ENCODE peak calls at places on chromosomes 12 and 14, in eight cellular contexts. One of them, this sample, is unnamed.

GRCh38 chr12:52417742-52418141 is 11.6 kb upstream of the KRT82 start:
- DNase-seq in heart right ventricle: no peak
- DNase-seq in IMR-90: no peak
- DNase-seq in Caco-2: no peak
- DNase-seq in dorsolateral prefrontal cortex: no peak
- DNase-seq in fibroblast of mammary gland: no peak
- DNase-seq in HFF-Myc: no peak
- DNase-seq in right atrium auricular region: no peak
- DNase-seq in this sample: no peak

GRCh38 chr14:85300119-85300518 is 229.8 kb upstream of the FLRT2 start:
- DNase-seq in heart right ventricle: no peak
- DNase-seq in IMR-90: no peak
- DNase-seq in Caco-2: no peak
- DNase-seq in dorsolateral prefrontal cortex: no peak
- DNase-seq in fibroblast of mammary gland: no peak
- DNase-seq in HFF-Myc: no peak
- DNase-seq in right atrium auricular region: no peak
- DNase-seq in this sample: no peak

GRCh38 chr12:11991604-11992003 is 79.1 kb upstream of the BCL2L14 start:
- DNase-seq in heart right ventricle: no peak
- DNase-seq in IMR-90: no peak
- DNase-seq in Caco-2: no peak
- DNase-seq in dorsolateral prefrontal cortex: no peak
- DNase-seq in fibroblast of mammary gland: no peak
- DNase-seq in HFF-Myc: no peak
- DNase-seq in right atrium auricular region: no peak
- DNase-seq in this sample: no peak

GRCh38 chr14:50045039-50045711 is 71.2 kb downstream of the VCPKMT start:
- DNase-seq in heart right ventricle: peak
- DNase-seq in IMR-90: peak
- DNase-seq in Caco-2: peak
- DNase-seq in dorsolateral prefrontal cortex: no peak
- DNase-seq in fibroblast of mammary gland: peak
- DNase-seq in HFF-Myc: peak
- DNase-seq in right atrium auricular region: peak
- DNase-seq in this sample: no peak

GRCh38 chr12:89525002-89525823 is 617 bp upstream of the GALNT4 start:
- DNase-seq in heart right ventricle: peak
- DNase-seq in IMR-90: peak
- DNase-seq in Caco-2: peak
- DNase-seq in dorsolateral prefrontal cortex: peak
- DNase-seq in fibroblast of mammary gland: peak
- DNase-seq in HFF-Myc: no peak
- DNase-seq in right atrium auricular region: no peak
- DNase-seq in this sample: no peak

GRCh38 chr12:11717533-11717961 is 68.1 kb downstream of the ETV6 start:
- DNase-seq in heart right ventricle: no peak
- DNase-seq in IMR-90: peak
- DNase-seq in Caco-2: no peak
- DNase-seq in dorsolateral prefrontal cortex: no peak
- DNase-seq in fibroblast of mammary gland: peak
- DNase-seq in HFF-Myc: no peak
- DNase-seq in right atrium auricular region: no peak
- DNase-seq in this sample: peak

GRCh38 chr12:65524666-65525065 is 246.2 kb downstream of the MSRB3 start:
- DNase-seq in heart right ventricle: no peak
- DNase-seq in IMR-90: peak
- DNase-seq in Caco-2: no peak
- DNase-seq in dorsolateral prefrontal cortex: no peak
- DNase-seq in fibroblast of mammary gland: peak
- DNase-seq in HFF-Myc: peak
- DNase-seq in right atrium auricular region: no peak
- DNase-seq in this sample: no peak

GRCh38 chr14:73462078-73462715 is 3.9 kb upstream of the NUMB start:
- DNase-seq in heart right ventricle: peak
- DNase-seq in IMR-90: peak
- DNase-seq in Caco-2: peak
- DNase-seq in dorsolateral prefrontal cortex: peak
- DNase-seq in fibroblast of mammary gland: peak
- DNase-seq in HFF-Myc: no peak
- DNase-seq in right atrium auricular region: peak
- DNase-seq in this sample: no peak

GRCh38 chr12:3202734-3203446 is 125.7 kb downstream of the TSPAN9 start:
- DNase-seq in heart right ventricle: peak
- DNase-seq in IMR-90: peak
- DNase-seq in Caco-2: peak
- DNase-seq in dorsolateral prefrontal cortex: no peak
- DNase-seq in fibroblast of mammary gland: peak
- DNase-seq in HFF-Myc: no peak
- DNase-seq in right atrium auricular region: peak
- DNase-seq in this sample: no peak

GRCh38 chr14:67133595-67134441 is 55.4 kb upstream of the GARIN2 start:
- DNase-seq in heart right ventricle: no peak
- DNase-seq in IMR-90: peak
- DNase-seq in Caco-2: no peak
- DNase-seq in dorsolateral prefrontal cortex: no peak
- DNase-seq in fibroblast of mammary gland: no peak
- DNase-seq in HFF-Myc: no peak
- DNase-seq in right atrium auricular region: no peak
- DNase-seq in this sample: no peak

GRCh38 chr12:1591029-1591428 is 3.4 kb downstream of the FBXL14 start:
- DNase-seq in heart right ventricle: no peak
- DNase-seq in IMR-90: no peak
- DNase-seq in Caco-2: no peak
- DNase-seq in dorsolateral prefrontal cortex: no peak
- DNase-seq in fibroblast of mammary gland: peak
- DNase-seq in HFF-Myc: no peak
- DNase-seq in right atrium auricular region: no peak
- DNase-seq in this sample: no peak
- H3K4me3 ChIP-seq in heart right ventricle: peak
- H3K4me3 ChIP-seq in IMR-90: peak
- H3K4me3 ChIP-seq in Caco-2: no peak
- H3K4me3 ChIP-seq in dorsolateral prefrontal cortex: peak
- H3K4me3 ChIP-seq in fibroblast of mammary gland: peak
- H3K4me3 ChIP-seq in HFF-Myc: peak
- H3K4me3 ChIP-seq in right atrium auricular region: peak
- H3K4me3 ChIP-seq in this sample: peak

DNA sequence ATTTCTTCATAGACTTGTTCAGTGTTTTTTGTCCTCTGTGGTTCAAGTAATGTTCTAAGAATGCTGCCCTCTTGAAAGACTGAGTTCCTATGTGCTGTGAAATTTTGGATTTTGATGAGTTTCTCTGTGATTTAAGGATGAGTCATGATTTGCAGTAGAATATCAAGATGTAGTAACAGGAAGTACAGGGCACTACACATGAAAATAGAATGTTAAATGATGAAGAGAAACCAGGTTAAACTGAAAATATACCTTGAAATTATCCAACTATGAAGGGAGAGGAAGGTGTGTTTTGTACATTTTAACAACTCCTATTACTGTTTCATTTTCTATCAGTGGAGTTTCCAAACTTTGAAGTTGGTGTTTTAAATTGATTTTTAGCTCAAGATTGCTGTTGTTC is 4.8 kb downstream of the ELK3 start:
- DNase-seq in heart right ventricle: no peak
- DNase-seq in IMR-90: peak
- DNase-seq in Caco-2: no peak
- DNase-seq in dorsolateral prefrontal cortex: no peak
- DNase-seq in fibroblast of mammary gland: peak
- DNase-seq in HFF-Myc: peak
- DNase-seq in right atrium auricular region: no peak
- DNase-seq in this sample: no peak
- H3K4me3 ChIP-seq in heart right ventricle: no peak
- H3K4me3 ChIP-seq in IMR-90: no peak
- H3K4me3 ChIP-seq in Caco-2: no peak
- H3K4me3 ChIP-seq in dorsolateral prefrontal cortex: no peak
- H3K4me3 ChIP-seq in fibroblast of mammary gland: no peak
- H3K4me3 ChIP-seq in HFF-Myc: no peak
- H3K4me3 ChIP-seq in right atrium auricular region: no peak
- H3K4me3 ChIP-seq in this sample: no peak

GRCh38 chr14:104510794-104511611 is 68.6 kb upstream of the C14orf180 start:
- DNase-seq in heart right ventricle: peak
- DNase-seq in IMR-90: no peak
- DNase-seq in Caco-2: no peak
- DNase-seq in dorsolateral prefrontal cortex: peak
- DNase-seq in fibroblast of mammary gland: no peak
- DNase-seq in HFF-Myc: no peak
- DNase-seq in right atrium auricular region: no peak
- DNase-seq in this sample: no peak
- H3K4me3 ChIP-seq in heart right ventricle: no peak
- H3K4me3 ChIP-seq in IMR-90: no peak
- H3K4me3 ChIP-seq in Caco-2: no peak
- H3K4me3 ChIP-seq in dorsolateral prefrontal cortex: no peak
- H3K4me3 ChIP-seq in fibroblast of mammary gland: no peak
- H3K4me3 ChIP-seq in HFF-Myc: no peak
- H3K4me3 ChIP-seq in right atrium auricular region: no peak
- H3K4me3 ChIP-seq in this sample: no peak

DNA sequence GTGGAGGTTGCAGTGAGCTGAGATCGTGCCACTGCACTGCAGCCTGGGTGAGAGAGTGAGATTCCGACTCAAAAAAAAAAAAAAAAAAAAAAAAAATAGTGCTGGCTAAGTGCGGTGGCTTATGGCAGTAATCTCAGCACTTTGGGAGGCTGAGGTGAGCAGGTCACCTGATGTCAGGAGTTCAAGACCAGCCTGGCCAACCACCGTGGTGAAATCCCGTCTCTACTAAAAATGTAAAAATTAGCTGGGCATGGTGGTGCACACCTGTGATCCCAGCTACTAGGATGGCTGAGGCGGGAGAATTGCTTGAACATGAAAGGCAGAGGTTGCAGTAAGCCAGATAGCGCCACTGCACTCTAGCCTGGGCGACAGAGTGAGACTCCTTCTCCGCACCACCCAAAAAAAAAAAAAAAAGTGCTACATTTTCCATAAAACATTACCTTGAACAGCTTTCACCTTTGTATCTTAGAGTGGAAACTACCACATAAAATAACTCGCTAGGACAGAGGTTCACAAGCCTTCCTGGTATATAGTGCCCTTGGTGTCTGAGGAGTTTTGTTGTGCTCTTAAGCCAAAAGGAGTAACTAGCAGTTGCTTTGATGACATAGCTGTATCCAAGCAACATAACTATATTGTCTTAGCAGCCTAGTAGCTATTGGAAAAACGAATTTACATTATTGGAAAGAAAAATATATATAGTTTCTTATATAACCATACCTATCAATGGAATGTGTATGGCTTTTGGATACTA is 11.1 kb downstream of the PTGES3 start:
- DNase-seq in heart right ventricle: no peak
- DNase-seq in IMR-90: no peak
- DNase-seq in Caco-2: no peak
- DNase-seq in dorsolateral prefrontal cortex: no peak
- DNase-seq in fibroblast of mammary gland: no peak
- DNase-seq in HFF-Myc: no peak
- DNase-seq in right atrium auricular region: peak
- DNase-seq in this sample: no peak
- H3K4me3 ChIP-seq in heart right ventricle: no peak
- H3K4me3 ChIP-seq in IMR-90: no peak
- H3K4me3 ChIP-seq in Caco-2: no peak
- H3K4me3 ChIP-seq in dorsolateral prefrontal cortex: no peak
- H3K4me3 ChIP-seq in fibroblast of mammary gland: no peak
- H3K4me3 ChIP-seq in HFF-Myc: no peak
- H3K4me3 ChIP-seq in right atrium auricular region: no peak
- H3K4me3 ChIP-seq in this sample: no peak

DNA sequence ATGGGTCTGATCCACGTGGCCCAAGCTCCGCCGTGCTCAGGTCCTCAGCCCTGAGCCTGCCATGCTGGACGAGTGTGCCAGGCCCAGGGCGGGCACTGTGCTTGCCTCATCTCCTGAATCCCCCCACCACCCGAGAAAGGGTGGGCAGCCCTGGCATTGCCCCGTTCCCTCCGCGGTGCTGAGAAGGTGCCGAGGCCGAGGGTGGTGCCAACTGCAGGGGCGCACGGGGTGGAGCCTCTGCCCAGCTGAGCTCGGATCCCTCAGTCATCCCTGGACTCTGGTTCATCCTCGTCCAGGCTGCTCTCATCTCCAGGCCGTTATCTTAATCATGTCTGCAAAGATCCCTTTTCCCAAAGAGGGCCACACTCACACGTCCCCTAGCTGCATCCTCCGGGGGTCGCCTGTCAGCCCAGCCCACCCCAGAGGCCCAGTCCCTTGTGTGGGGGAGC is 60.6 kb downstream of the NOC4L start:
- DNase-seq in heart right ventricle: no peak
- DNase-seq in IMR-90: no peak
- DNase-seq in Caco-2: no peak
- DNase-seq in dorsolateral prefrontal cortex: no peak
- DNase-seq in fibroblast of mammary gland: no peak
- DNase-seq in HFF-Myc: no peak
- DNase-seq in right atrium auricular region: no peak
- DNase-seq in this sample: no peak
- H3K4me3 ChIP-seq in heart right ventricle: no peak
- H3K4me3 ChIP-seq in IMR-90: no peak
- H3K4me3 ChIP-seq in Caco-2: no peak
- H3K4me3 ChIP-seq in dorsolateral prefrontal cortex: peak
- H3K4me3 ChIP-seq in fibroblast of mammary gland: no peak
- H3K4me3 ChIP-seq in HFF-Myc: no peak
- H3K4me3 ChIP-seq in right atrium auricular region: no peak
- H3K4me3 ChIP-seq in this sample: no peak